ENCODE peak calls at places on chromosomes 6 and 20, in five cellular contexts. One of them, this sample, is unnamed.

GRCh38 chr6:41712651-41713103 is 22.7 kb downstream of the TFEB start:
- DNase-seq in neural progenitor cell: no peak
- DNase-seq in IMR-90: no peak
- DNase-seq in Caco-2: no peak
- DNase-seq in fibroblast of lung: peak
- DNase-seq in this sample: peak

GRCh38 chr20:58945967-58946631 is 35.0 kb upstream of the NELFCD start:
- DNase-seq in neural progenitor cell: no peak
- DNase-seq in IMR-90: no peak
- DNase-seq in Caco-2: no peak
- DNase-seq in fibroblast of lung: no peak
- DNase-seq in this sample: no peak

GRCh38 chr6:14880052-14880451 is 365.8 kb upstream of the JARID2 start:
- DNase-seq in neural progenitor cell: no peak
- DNase-seq in IMR-90: no peak
- DNase-seq in Caco-2: no peak
- DNase-seq in fibroblast of lung: no peak
- DNase-seq in this sample: no peak

GRCh38 chr6:80003841-80004198 is 629 bp upstream of the TTK start:
- DNase-seq in neural progenitor cell: no peak
- DNase-seq in IMR-90: no peak
- DNase-seq in Caco-2: no peak
- DNase-seq in fibroblast of lung: no peak
- DNase-seq in this sample: no peak

GRCh38 chr6:88383183-88383582 is 217.0 kb upstream of the CNR1 start:
- DNase-seq in neural progenitor cell: no peak
- DNase-seq in IMR-90: no peak
- DNase-seq in Caco-2: no peak
- DNase-seq in fibroblast of lung: peak
- DNase-seq in this sample: no peak

GRCh38 chr6:26249959-26250805 is 114.8 kb upstream of the BTN3A2 start:
- DNase-seq in neural progenitor cell: peak
- DNase-seq in IMR-90: peak
- DNase-seq in Caco-2: peak
- DNase-seq in fibroblast of lung: peak
- DNase-seq in this sample: peak

GRCh38 chr6:20868397-20869185 is 334.3 kb downstream of the CDKAL1 start:
- DNase-seq in neural progenitor cell: peak
- DNase-seq in IMR-90: no peak
- DNase-seq in Caco-2: no peak
- DNase-seq in fibroblast of lung: no peak
- DNase-seq in this sample: no peak

GRCh38 chr6:118085665-118086064 is 178.6 kb downstream of the SLC35F1 start:
- DNase-seq in neural progenitor cell: no peak
- DNase-seq in IMR-90: no peak
- DNase-seq in Caco-2: no peak
- DNase-seq in fibroblast of lung: no peak
- DNase-seq in this sample: no peak

GRCh38 chr6:42010909-42011308 is 39.4 kb upstream of the TAF8 start:
- DNase-seq in neural progenitor cell: no peak
- DNase-seq in IMR-90: no peak
- DNase-seq in Caco-2: no peak
- DNase-seq in fibroblast of lung: no peak
- DNase-seq in this sample: no peak

GRCh38 chr6:100281471-100281878 is 183.2 kb downstream of the SIM1 start:
- DNase-seq in neural progenitor cell: peak
- DNase-seq in IMR-90: no peak
- DNase-seq in Caco-2: no peak
- DNase-seq in fibroblast of lung: no peak
- DNase-seq in this sample: no peak

GRCh38 chr20:47295921-47296426 is 60.5 kb downstream of the ZMYND8 start:
- DNase-seq in neural progenitor cell: no peak
- DNase-seq in IMR-90: no peak
- DNase-seq in Caco-2: no peak
- DNase-seq in fibroblast of lung: peak
- DNase-seq in this sample: peak

GRCh38 chr20:5270608-5271007 is 46.1 kb downstream of the PROKR2 start:
- DNase-seq in neural progenitor cell: peak
- DNase-seq in IMR-90: no peak
- DNase-seq in Caco-2: no peak
- DNase-seq in fibroblast of lung: no peak
- DNase-seq in this sample: no peak

GRCh38 chr6:12393100-12393499 is 102.9 kb downstream of the EDN1 start:
- DNase-seq in neural progenitor cell: no peak
- DNase-seq in IMR-90: no peak
- DNase-seq in Caco-2: no peak
- DNase-seq in fibroblast of lung: no peak
- DNase-seq in this sample: no peak

GRCh38 chr6:12394170-12394569 is 104.0 kb downstream of the EDN1 start:
- DNase-seq in neural progenitor cell: no peak
- DNase-seq in IMR-90: no peak
- DNase-seq in Caco-2: no peak
- DNase-seq in fibroblast of lung: no peak
- DNase-seq in this sample: no peak

GRCh38 chr6:12391472-12391871 is 101.3 kb downstream of the EDN1 start:
- DNase-seq in neural progenitor cell: no peak
- DNase-seq in IMR-90: no peak
- DNase-seq in Caco-2: no peak
- DNase-seq in fibroblast of lung: no peak
- DNase-seq in this sample: no peak

GRCh38 chr6:12395898-12396297 is 105.7 kb downstream of the EDN1 start:
- DNase-seq in neural progenitor cell: no peak
- DNase-seq in IMR-90: no peak
- DNase-seq in Caco-2: no peak
- DNase-seq in fibroblast of lung: no peak
- DNase-seq in this sample: no peak

DNA sequence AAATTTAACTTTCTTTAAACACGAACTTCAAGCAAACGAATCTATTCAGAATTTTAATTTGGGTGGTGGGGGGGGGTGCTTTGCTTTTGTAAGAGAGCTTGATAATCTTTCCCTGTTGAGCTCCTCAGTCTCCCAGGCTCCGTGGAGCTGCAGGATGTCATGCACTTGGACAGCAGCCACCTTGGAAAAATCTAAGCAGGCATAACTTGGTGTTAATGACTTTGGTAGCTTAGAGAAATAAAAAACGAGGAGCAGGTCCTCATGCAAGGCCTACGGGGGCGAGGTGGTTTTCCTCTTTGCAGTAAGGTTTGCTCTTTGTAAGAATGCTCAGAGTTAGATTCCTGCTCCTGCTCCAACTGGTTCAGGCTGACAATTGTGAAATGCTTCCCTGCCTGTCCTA is 102.3 kb downstream of the EDN1 start:
- DNase-seq in neural progenitor cell: no peak
- DNase-seq in IMR-90: no peak
- DNase-seq in Caco-2: no peak
- DNase-seq in fibroblast of lung: peak
- DNase-seq in this sample: no peak
- H3K4me3 ChIP-seq in neural progenitor cell: no peak
- H3K4me3 ChIP-seq in IMR-90: no peak
- H3K4me3 ChIP-seq in Caco-2: no peak
- H3K4me3 ChIP-seq in fibroblast of lung: no peak
- H3K4me3 ChIP-seq in this sample: no peak

DNA sequence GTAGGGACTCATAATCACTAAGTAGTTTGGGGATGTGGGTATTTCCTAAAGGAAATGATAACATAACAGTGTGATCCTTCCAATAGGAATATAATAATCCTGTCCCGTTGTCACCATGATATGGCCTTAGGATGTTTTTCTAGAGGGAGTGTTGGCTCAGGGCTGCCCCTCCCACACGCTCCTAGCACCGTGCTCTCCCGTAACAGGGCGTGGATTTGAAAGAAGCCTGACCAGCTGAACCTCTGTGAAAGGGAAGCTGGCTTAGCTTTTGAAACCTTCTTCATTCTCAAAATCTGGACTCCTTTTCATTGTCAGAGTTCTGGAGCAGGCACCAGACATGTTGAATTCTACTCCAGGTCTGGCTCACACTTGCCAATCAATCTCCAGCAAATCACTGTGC is 103.4 kb upstream of the SASH1 start:
- DNase-seq in neural progenitor cell: no peak
- DNase-seq in IMR-90: no peak
- DNase-seq in Caco-2: no peak
- DNase-seq in fibroblast of lung: no peak
- DNase-seq in this sample: no peak
- TF ChIP-seq CTCF in neural progenitor cell: no peak
- TF ChIP-seq CTCF in IMR-90: no peak
- TF ChIP-seq CTCF in Caco-2: no peak
- TF ChIP-seq CTCF in fibroblast of lung: no peak
- TF ChIP-seq CTCF in this sample: no peak

DNA sequence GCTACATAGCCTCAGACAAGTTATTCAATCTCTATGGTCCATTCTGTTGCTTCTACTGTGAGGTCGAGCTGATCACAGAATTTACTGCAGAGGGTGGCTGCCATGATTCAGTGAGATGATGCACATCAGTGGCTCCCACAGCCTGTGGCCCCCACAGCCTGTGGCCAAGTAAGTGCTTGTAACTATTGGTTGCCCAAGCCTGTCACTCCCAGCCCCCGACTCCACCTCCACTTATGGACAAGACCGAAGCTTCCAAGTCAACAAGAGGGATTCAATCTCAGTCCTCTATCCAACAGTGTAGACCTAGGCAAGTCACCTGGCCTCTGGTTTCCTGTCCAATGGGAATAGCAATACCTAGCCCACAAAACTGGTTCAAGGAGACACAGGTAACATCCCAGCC is 8.2 kb downstream of the KCNK5 start:
- DNase-seq in neural progenitor cell: no peak
- DNase-seq in IMR-90: no peak
- DNase-seq in Caco-2: no peak
- DNase-seq in fibroblast of lung: no peak
- DNase-seq in this sample: no peak
- H3K4me3 ChIP-seq in neural progenitor cell: no peak
- H3K4me3 ChIP-seq in IMR-90: no peak
- H3K4me3 ChIP-seq in Caco-2: no peak
- H3K4me3 ChIP-seq in fibroblast of lung: no peak
- H3K4me3 ChIP-seq in this sample: no peak

GRCh38 chr20:21550587-21550986 is 36.7 kb upstream of the NKX2-2 start:
- DNase-seq in neural progenitor cell: no peak
- DNase-seq in IMR-90: no peak
- DNase-seq in Caco-2: no peak
- DNase-seq in fibroblast of lung: no peak
- DNase-seq in this sample: no peak
- TF ChIP-seq CTCF in neural progenitor cell: no peak
- TF ChIP-seq CTCF in IMR-90: no peak
- TF ChIP-seq CTCF in Caco-2: no peak
- TF ChIP-seq CTCF in fibroblast of lung: no peak
- TF ChIP-seq CTCF in this sample: no peak

GRCh38 chr6:148523551-148523950 is 180.9 kb downstream of the SASH1 start:
- DNase-seq in neural progenitor cell: no peak
- DNase-seq in IMR-90: peak
- DNase-seq in Caco-2: no peak
- DNase-seq in fibroblast of lung: peak
- DNase-seq in this sample: no peak

GRCh38 chr6:148520109-148520841 is 177.6 kb downstream of the SASH1 start:
- DNase-seq in neural progenitor cell: no peak
- DNase-seq in IMR-90: no peak
- DNase-seq in Caco-2: no peak
- DNase-seq in fibroblast of lung: no peak
- DNase-seq in this sample: no peak

GRCh38 chr6:148523051-148523450 is 180.4 kb downstream of the SASH1 start:
- DNase-seq in neural progenitor cell: no peak
- DNase-seq in IMR-90: peak
- DNase-seq in Caco-2: no peak
- DNase-seq in fibroblast of lung: peak
- DNase-seq in this sample: peak

GRCh38 chr6:148521586-148521985 is 178.9 kb downstream of the SASH1 start:
- DNase-seq in neural progenitor cell: no peak
- DNase-seq in IMR-90: peak
- DNase-seq in Caco-2: no peak
- DNase-seq in fibroblast of lung: peak
- DNase-seq in this sample: peak

DNA sequence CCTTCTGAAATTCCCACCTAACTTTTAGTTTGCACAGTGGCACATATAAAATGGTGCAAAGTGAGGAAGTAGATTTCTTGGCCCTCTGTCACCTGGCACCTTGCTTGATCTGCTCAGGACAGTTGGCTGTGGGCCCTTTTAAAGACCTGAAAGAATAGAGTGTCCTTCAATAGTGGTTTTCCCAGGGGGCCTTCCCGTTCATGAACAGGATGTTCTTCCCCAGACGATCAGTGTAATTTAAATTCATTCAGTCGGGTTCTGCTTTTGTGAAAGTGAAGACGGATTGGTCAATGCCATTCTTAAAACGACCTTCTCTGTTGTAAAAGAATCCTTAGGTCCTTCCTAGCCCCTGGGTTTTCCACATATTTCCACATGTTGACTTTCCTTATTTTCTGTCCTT is 178.5 kb downstream of the SASH1 start:
- DNase-seq in neural progenitor cell: no peak
- DNase-seq in IMR-90: no peak
- DNase-seq in Caco-2: no peak
- DNase-seq in fibroblast of lung: no peak
- DNase-seq in this sample: no peak
- H3K4me3 ChIP-seq in neural progenitor cell: no peak
- H3K4me3 ChIP-seq in IMR-90: no peak
- H3K4me3 ChIP-seq in Caco-2: no peak
- H3K4me3 ChIP-seq in fibroblast of lung: no peak
- H3K4me3 ChIP-seq in this sample: no peak

DNA sequence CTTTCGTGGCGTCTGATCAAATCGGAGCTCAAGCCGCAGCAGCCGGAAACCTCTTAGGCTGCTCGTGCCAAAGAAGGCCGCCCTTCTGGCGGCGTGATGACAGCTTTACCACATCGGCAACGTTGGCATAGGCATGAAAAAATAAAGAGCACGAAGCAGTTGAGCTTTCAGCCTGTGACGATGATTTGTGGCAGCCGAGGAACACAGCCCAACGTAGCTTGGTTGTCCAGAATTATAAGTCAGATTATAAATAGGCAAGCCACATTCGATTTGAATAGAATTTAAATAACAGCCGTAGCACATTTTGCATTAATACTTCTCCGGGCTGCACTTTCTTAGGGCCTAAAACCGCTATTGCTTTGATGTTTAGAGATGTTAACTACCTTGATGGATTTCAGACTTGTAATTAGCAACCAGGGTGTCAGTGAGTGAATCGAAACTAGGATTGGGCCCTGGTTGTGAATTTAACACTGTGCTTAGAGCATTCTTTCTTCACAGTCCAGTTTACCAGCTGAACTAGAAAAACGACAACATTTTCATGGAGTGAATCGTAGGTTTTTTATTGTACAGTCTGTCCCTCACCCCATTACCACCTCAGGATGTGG is 862 bp upstream of the BCLAF1 start:
- DNase-seq in neural progenitor cell: peak
- DNase-seq in IMR-90: peak
- DNase-seq in Caco-2: peak
- DNase-seq in fibroblast of lung: peak
- DNase-seq in this sample: peak
- TF ChIP-seq CTCF in neural progenitor cell: no peak
- TF ChIP-seq CTCF in IMR-90: no peak
- TF ChIP-seq CTCF in Caco-2: no peak
- TF ChIP-seq CTCF in fibroblast of lung: no peak
- TF ChIP-seq CTCF in this sample: no peak

This sample was measured in astrocyte of the spinal cord.